ENCODE peak calls at places on chromosomes 3 and 15, in four cellular contexts. One of them, this sample, is unnamed. For H3K4me1, the result is how much of the 10 kb centered on the place peaks cover.

GRCh38 chr15:90561344-90562244 is 31.9 kb downstream of the CRTC3 start:
- DNase-seq in H1: no peak
- DNase-seq in mesenchymal stem cell: peak
- DNase-seq in H9: no peak
- DNase-seq in this sample: no peak

GRCh38 chr15:69526086-69526485 is 73.5 kb downstream of the RPLP1 start:
- DNase-seq in H1: no peak
- DNase-seq in mesenchymal stem cell: no peak
- DNase-seq in H9: peak
- DNase-seq in this sample: no peak

GRCh38 chr3:127455541-127456450 is 134.7 kb downstream of the TPRA1 start:
- DNase-seq in H1: peak
- DNase-seq in mesenchymal stem cell: peak
- DNase-seq in H9: peak
- DNase-seq in this sample: peak

GRCh38 chr3:129020691-129021090 is 19.6 kb downstream of the EFCC1 start:
- DNase-seq in H1: no peak
- DNase-seq in mesenchymal stem cell: no peak
- DNase-seq in H9: no peak
- DNase-seq in this sample: no peak

GRCh38 chr3:144185291-144185690 is 213.7 kb downstream of the DIPK2A start:
- DNase-seq in H1: no peak
- DNase-seq in mesenchymal stem cell: no peak
- DNase-seq in H9: no peak
- DNase-seq in this sample: no peak

GRCh38 chr3:189967254-189967865 is 153.3 kb downstream of the P3H2 start:
- DNase-seq in H1: no peak
- DNase-seq in mesenchymal stem cell: peak
- DNase-seq in H9: no peak
- DNase-seq in this sample: peak

GRCh38 chr3:179166561-179167201 is 18.5 kb downstream of the PIK3CA start:
- DNase-seq in H1: no peak
- DNase-seq in mesenchymal stem cell: no peak
- DNase-seq in H9: no peak
- DNase-seq in this sample: no peak

GRCh38 chr3:47603332-47603731 is 24.7 kb upstream of the CSPG5 start:
- DNase-seq in H1: no peak
- DNase-seq in mesenchymal stem cell: no peak
- DNase-seq in H9: no peak
- DNase-seq in this sample: no peak

GRCh38 chr15:57038496-57038895 is 120.1 kb downstream of the TCF12 start:
- DNase-seq in H1: no peak
- DNase-seq in mesenchymal stem cell: no peak
- DNase-seq in H9: no peak
- DNase-seq in this sample: no peak

GRCh38 chr3:141275511-141275910 is 43.9 kb downstream of the PXYLP1 start:
- DNase-seq in H1: no peak
- DNase-seq in mesenchymal stem cell: peak
- DNase-seq in H9: no peak
- DNase-seq in this sample: no peak

GRCh38 chr3:194140520-194141414 is 4.8 kb downstream of the HES1 start:
- DNase-seq in H1: no peak
- DNase-seq in mesenchymal stem cell: peak
- DNase-seq in H9: peak
- DNase-seq in this sample: peak

GRCh38 chr15:52206446-52206845 is 15.3 kb upstream of the GNB5 start:
- DNase-seq in H1: no peak
- DNase-seq in mesenchymal stem cell: no peak
- DNase-seq in H9: no peak
- DNase-seq in this sample: no peak

GRCh38 chr3:155701882-155702465 is 42.9 kb downstream of the PLCH1 start:
- DNase-seq in H1: no peak
- DNase-seq in mesenchymal stem cell: peak
- DNase-seq in H9: no peak
- DNase-seq in this sample: peak

GRCh38 chr3:53242642-53243041 is 13.2 kb downstream of the TKT start:
- DNase-seq in H1: no peak
- DNase-seq in mesenchymal stem cell: peak
- DNase-seq in H9: no peak
- DNase-seq in this sample: no peak

GRCh38 chr3:191721983-191722382 is 261.0 kb downstream of the PYDC2 start:
- DNase-seq in H1: no peak
- DNase-seq in mesenchymal stem cell: no peak
- DNase-seq in H9: no peak
- DNase-seq in this sample: no peak

GRCh38 chr3:89145995-89146394 is 38.6 kb downstream of the EPHA3 start:
- DNase-seq in H1: no peak
- DNase-seq in mesenchymal stem cell: peak
- DNase-seq in H9: no peak
- DNase-seq in this sample: no peak

GRCh38 chr3:142618917-142619401 is 22.8 kb downstream of the PLS1 start:
- DNase-seq in H1: no peak
- DNase-seq in mesenchymal stem cell: no peak
- DNase-seq in H9: no peak
- DNase-seq in this sample: no peak

GRCh38 chr3:44297255-44297654 is 41.3 kb upstream of the TCAIM start:
- DNase-seq in H1: no peak
- DNase-seq in mesenchymal stem cell: no peak
- DNase-seq in H9: no peak
- DNase-seq in this sample: no peak

GRCh38 chr3:107264888-107265287 is 112.4 kb upstream of the CCDC54 start:
- DNase-seq in H1: no peak
- DNase-seq in mesenchymal stem cell: peak
- DNase-seq in H9: no peak
- DNase-seq in this sample: no peak

GRCh38 chr15:69893863-69894262 is 203.9 kb downstream of the TLE3 start:
- DNase-seq in H1: no peak
- DNase-seq in mesenchymal stem cell: peak
- DNase-seq in H9: no peak
- DNase-seq in this sample: no peak

GRCh38 chr15:74683758-74684157 is 12.1 kb downstream of the EDC3 start:
- DNase-seq in H1: no peak
- DNase-seq in mesenchymal stem cell: no peak
- DNase-seq in H9: no peak
- DNase-seq in this sample: no peak

GRCh38 chr3:115401298-115401697 is 222.0 kb upstream of the GAP43 start:
- DNase-seq in H1: no peak
- DNase-seq in mesenchymal stem cell: peak
- DNase-seq in H9: no peak
- DNase-seq in this sample: no peak

GRCh38 chr15:74616020-74616939 is 644 bp downstream of the CLK3 start:
- DNase-seq in H1: no peak
- DNase-seq in mesenchymal stem cell: peak
- DNase-seq in H9: no peak
- DNase-seq in this sample: no peak

GRCh38 chr3:21620511-21621395 is 130.3 kb downstream of the ZNF385D start:
- DNase-seq in H1: no peak
- DNase-seq in mesenchymal stem cell: no peak
- DNase-seq in H9: no peak
- DNase-seq in this sample: no peak

GRCh38 chr3:171415070-171415469 is 45.1 kb downstream of the TNIK start:
- DNase-seq in H1: no peak
- DNase-seq in mesenchymal stem cell: peak
- DNase-seq in H9: no peak
- DNase-seq in this sample: no peak

GRCh38 chr3:138460536-138461205 is 26.3 kb downstream of the ESYT3 start:
- DNase-seq in H1: no peak
- DNase-seq in mesenchymal stem cell: no peak
- DNase-seq in H9: peak
- DNase-seq in this sample: no peak

GRCh38 chr3:41026394-41027177 is 172.7 kb upstream of the CTNNB1 start:
- DNase-seq in H1: no peak
- DNase-seq in mesenchymal stem cell: peak
- DNase-seq in H9: no peak
- DNase-seq in this sample: no peak

GRCh38 chr15:76006136-76006778 is 6.0 kb downstream of the NRG4 start:
- DNase-seq in H1: no peak
- DNase-seq in mesenchymal stem cell: no peak
- DNase-seq in H9: no peak
- DNase-seq in this sample: no peak

GRCh38 chr3:36843065-36844051 is 79.0 kb upstream of the DCLK3 start:
- DNase-seq in H1: peak
- DNase-seq in mesenchymal stem cell: peak
- DNase-seq in H9: peak
- DNase-seq in this sample: peak

GRCh38 chr3:27993061-27993460 is 248.4 kb upstream of the CMC1 start:
- DNase-seq in H1: no peak
- DNase-seq in mesenchymal stem cell: no peak
- DNase-seq in H9: no peak
- DNase-seq in this sample: peak

GRCh38 chr15:68210821-68211655 is 5.9 kb upstream of the CALML4 start:
- DNase-seq in H1: no peak
- DNase-seq in mesenchymal stem cell: peak
- DNase-seq in H9: peak
- DNase-seq in this sample: peak

GRCh38 chr15:43514241-43515057 is 3.0 kb upstream of the MAP1A start:
- DNase-seq in H1: no peak
- DNase-seq in mesenchymal stem cell: peak
- DNase-seq in H9: peak
- DNase-seq in this sample: no peak

DNA sequence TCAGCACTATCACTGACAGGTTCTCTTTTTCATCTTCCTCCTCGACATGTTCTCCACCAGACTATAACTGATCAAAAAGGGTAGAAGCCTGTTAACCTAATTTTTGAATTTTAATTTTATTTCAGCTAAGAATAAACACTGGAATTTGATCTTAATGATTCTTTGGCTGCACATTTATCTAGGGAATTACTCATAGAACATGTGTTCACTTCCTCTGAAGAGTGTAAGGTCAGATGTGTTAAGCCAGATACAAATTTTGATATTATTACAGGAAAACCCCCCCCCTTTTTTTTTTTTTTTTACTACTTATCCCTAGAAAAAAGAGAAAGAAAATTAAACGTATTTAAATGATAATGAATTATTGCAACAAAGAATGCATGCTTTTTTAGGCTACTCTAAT is 15.0 kb downstream of the DCBLD2 start:
- DNase-seq in H1: no peak
- DNase-seq in mesenchymal stem cell: no peak
- DNase-seq in H9: no peak
- DNase-seq in this sample: no peak
- H2AK5ac ChIP-seq in H1: no peak
- H2AK5ac ChIP-seq in mesenchymal stem cell: no peak
- H2AK5ac ChIP-seq in H9: no peak
- H2AK5ac ChIP-seq in this sample: no peak

DNA sequence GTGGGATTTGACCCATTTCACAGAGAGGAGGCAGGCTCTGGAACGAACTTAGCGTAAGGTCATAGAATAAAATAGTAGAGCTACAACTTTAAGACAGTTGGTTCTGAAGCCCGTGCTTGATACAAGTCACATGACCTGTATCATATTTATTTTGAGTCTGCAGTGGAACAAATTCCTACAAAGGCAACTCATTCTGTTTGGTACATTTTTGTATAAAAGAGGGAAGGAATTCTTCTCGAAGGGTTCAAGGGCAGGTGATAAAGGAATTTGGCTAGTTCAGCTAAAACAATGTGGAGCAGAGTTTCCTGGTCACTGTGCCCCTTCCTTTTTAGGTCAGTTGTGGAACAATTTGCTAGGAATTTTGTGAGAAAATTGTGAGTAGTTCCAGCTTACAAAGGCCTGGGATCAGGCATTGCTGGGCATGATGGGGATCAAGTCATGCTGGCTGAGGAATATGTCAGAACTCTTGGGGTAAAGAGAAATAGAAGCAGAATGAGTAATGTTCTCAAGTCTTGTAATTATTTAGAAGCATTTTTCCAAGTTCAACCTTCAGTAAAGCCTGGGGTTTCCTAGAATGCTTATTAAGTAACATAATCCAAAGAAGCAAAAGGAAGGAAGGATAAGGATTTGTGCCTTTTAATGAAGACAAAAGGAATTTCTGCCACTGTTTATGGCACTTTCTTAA is 19.1 kb downstream of the USP3 start:
- DNase-seq in H1: no peak
- DNase-seq in mesenchymal stem cell: peak
- DNase-seq in H9: no peak
- DNase-seq in this sample: no peak
- H3K4me1 ChIP-seq in H1: under half
- H3K4me1 ChIP-seq in mesenchymal stem cell: under half
- H3K4me1 ChIP-seq in H9: under half
- H3K4me1 ChIP-seq in this sample: under half

GRCh38 chr3:64908292-64908691 is 220.5 kb upstream of the ADAMTS9 start:
- DNase-seq in H1: no peak
- DNase-seq in mesenchymal stem cell: peak
- DNase-seq in H9: no peak
- DNase-seq in this sample: no peak
- H2BK12ac ChIP-seq in H1: no peak
- H2BK12ac ChIP-seq in mesenchymal stem cell: peak
- H2BK12ac ChIP-seq in H9: no peak
- H2BK12ac ChIP-seq in this sample: no peak

GRCh38 chr3:14208168-14208567 is 29.6 kb downstream of the LSM3 start:
- DNase-seq in H1: no peak
- DNase-seq in mesenchymal stem cell: no peak
- DNase-seq in H9: no peak
- DNase-seq in this sample: no peak
- H2AK5ac ChIP-seq in H1: no peak
- H2AK5ac ChIP-seq in mesenchymal stem cell: no peak
- H2AK5ac ChIP-seq in H9: no peak
- H2AK5ac ChIP-seq in this sample: no peak

GRCh38 chr3:150324261-150324660 is 83.8 kb upstream of the TSC22D2 start:
- DNase-seq in H1: no peak
- DNase-seq in mesenchymal stem cell: no peak
- DNase-seq in H9: no peak
- DNase-seq in this sample: no peak
- H3K4me1 ChIP-seq in H1: under half
- H3K4me1 ChIP-seq in mesenchymal stem cell: under half
- H3K4me1 ChIP-seq in H9: under half
- H3K4me1 ChIP-seq in this sample: under half

GRCh38 chr3:39150803-39151631 is 2.4 kb downstream of the CSRNP1 start:
- DNase-seq in H1: no peak
- DNase-seq in mesenchymal stem cell: peak
- DNase-seq in H9: peak
- DNase-seq in this sample: peak
- H2BK12ac ChIP-seq in H1: peak
- H2BK12ac ChIP-seq in mesenchymal stem cell: peak
- H2BK12ac ChIP-seq in H9: no peak
- H2BK12ac ChIP-seq in this sample: peak

GRCh38 chr3:9883676-9884554 is 3.9 kb upstream of the CIDEC start:
- DNase-seq in H1: no peak
- DNase-seq in mesenchymal stem cell: peak
- DNase-seq in H9: no peak
- DNase-seq in this sample: no peak
- H2AK5ac ChIP-seq in H1: no peak
- H2AK5ac ChIP-seq in mesenchymal stem cell: no peak
- H2AK5ac ChIP-seq in H9: no peak
- H2AK5ac ChIP-seq in this sample: no peak